ENCODE peak calls at places on chromosome X, in five cellular contexts. G, O, E, V and Y are unnamed samples.

GRCh38 chrX:108224727-108225455 is 133.3 kb downstream of the ATG4A start:
- DNase-seq in G (no peak), O (peak; percentile 72), E (peak; percentile 12), V (peak; percentile 65), Y (peak; percentile 14)

GRCh38 chrX:149286940-149287349 is 218.2 kb downstream of the IDS start:
- DNase-seq in G (no peak), O (no peak), E (peak; percentile 28), V (peak; percentile 43), Y (no peak)

GRCh38 chrX:103369479-103369878 is 6.9 kb upstream of the BEX3 start:
- DNase-seq in G (no peak), O (no peak), E (no peak), V (no peak), Y (no peak)

GRCh38 chrX:39152106-39152649 is 350.9 kb downstream of the MID1IP1 start:
- DNase-seq in G (no peak), O (peak; percentile 91), E (peak; percentile 77), V (peak; percentile 13), Y (no peak)

GRCh38 chrX:45714864-45715263 is 514.2 kb upstream of the DIPK2B start:
- DNase-seq in G (no peak), O (no peak), E (no peak), V (peak; percentile 41), Y (no peak)

GRCh38 chrX:49754238-49754857 is 58.6 kb upstream of the PAGE1 start:
- DNase-seq in G (peak; percentile 24), O (peak; percentile 28), E (peak; percentile 54), V (peak; percentile 3), Y (no peak)

GRCh38 chrX:29542147-29542546 is 673.2 kb upstream of the MAGEB2 start:
- DNase-seq in G (no peak), O (no peak), E (no peak), V (no peak), Y (no peak)

GRCh38 chrX:29225670-29226069 is 638.4 kb downstream of the IL1RAPL1 start:
- DNase-seq in G (no peak), O (no peak), E (no peak), V (no peak), Y (no peak)

GRCh38 chrX:149504226-149504914 is 736 bp downstream of the IDS start:
- DNase-seq in G (no peak), O (no peak), E (peak; percentile 64), V (peak; percentile 37), Y (no peak)

GRCh38 chrX:133417364-133417763 is 2.1 kb upstream of the GPC4 start:
- DNase-seq in G (no peak), O (no peak), E (no peak), V (no peak), Y (no peak)